ENCODE peak calls at places on chromosomes 13 and 19, in ten cellular contexts. J is NCI-H1105 treated with DMSO at 0.1 percent for 48 hours; C is tibial artery; A is left cardiac atrium; G is cardiac fibroblast; M is foreskin melanocyte; N is stimulated activated CD8-positive, alpha-beta memory T cell treated with anti-CD3 and anti-CD28 coated beads, Interleukin-4, amount 100 ng/mL, for 1 hour; U is small intestine; S is Caco-2; V is stimulated activated naive B cell treated with anti-CD40 and anti-IgM and Interleukin-4, amounts not matched to agents 10 μg/mL and 1 μg/mL and 100 μg/mL, for 72 hours. Y is an unnamed sample.

GRCh38 chr13:50731400-50731799 is 112.1 kb downstream of the DLEU7 start:
- DNase-seq in V (no peak), G (peak; percentile 80), M (no peak), J (peak; percentile 71), U (no peak), S (no peak), N (no peak), A (no peak), C (no peak), Y (no peak)

GRCh38 chr13:31001647-31002046 is 69.2 kb downstream of the TEX26 start:
- DNase-seq in C (no peak), S (no peak), U (peak; percentile 5), J (no peak), A (no peak), M (no peak), G (no peak), N (no peak), V (no peak), Y (no peak)

GRCh38 chr13:65926750-65927171 is 1303.4 kb downstream of the PCDH9 start:
- DNase-seq in A (peak; percentile 23), M (no peak), U (no peak), C (no peak), V (no peak), S (peak; percentile 38), G (peak; percentile 39), J (no peak), N (no peak), Y (no peak)

GRCh38 chr19:55537741-55538111 is 793 bp upstream of the SBK2 start:
- DNase-seq in V (no peak), A (no peak), J (no peak), U (no peak), S (no peak), G (no peak), M (no peak), N (no peak), C (no peak), Y (no peak)

GRCh38 chr13:40247845-40248244 is 418.6 kb downstream of the FOXO1 start:
- DNase-seq in G (peak; percentile 67), U (no peak), V (no peak), N (no peak), M (no peak), S (no peak), C (no peak), J (no peak), A (no peak), Y (no peak)

GRCh38 chr19:40165362-40165937 is 25.8 kb upstream of the MAP3K10 start:
- DNase-seq in U (peak; percentile 27), J (no peak), V (peak; percentile 50), C (no peak), N (peak; percentile 33), A (peak; percentile 42), S (peak; percentile 49), G (peak; percentile 42), M (peak; percentile 33), Y (no peak)

GRCh38 chr13:33797622-33798021 is 20.3 kb upstream of the RFC3 start:
- DNase-seq in A (no peak), J (no peak), M (no peak), U (no peak), S (no peak), G (peak; percentile 29), V (no peak), C (no peak), N (no peak), Y (no peak)

GRCh38 chr19:47430041-47430802 is 10.9 kb upstream of the MEIS3 start:
- DNase-seq in A (no peak), C (no peak), M (no peak), U (peak; percentile 71), G (peak; percentile 64), N (no peak), V (no peak), J (no peak), S (no peak), Y (no peak)

GRCh38 chr19:49057636-49058234 is at the start of gene CGB7:
- DNase-seq in G (peak; percentile 61), U (peak; percentile 74), M (peak; percentile 41), N (no peak), S (peak; percentile 85), C (peak; percentile 80), V (no peak), J (peak; percentile 37), A (peak; percentile 85), Y (peak; percentile 79)

GRCh38 chr19:13037161-13037560 is 41.9 kb downstream of the NFIX start:
- DNase-seq in M (peak; percentile 79), N (no peak), G (peak; percentile 84), J (no peak), A (no peak), U (no peak), C (peak; percentile 73), S (no peak), V (no peak), Y (no peak)

GRCh38 chr13:47133024-47133445 is 236.2 kb upstream of the HTR2A start:
- DNase-seq in S (no peak), V (no peak), J (no peak), G (no peak), A (no peak), U (no peak), M (no peak), N (no peak), C (no peak), Y (no peak)

GRCh38 chr13:113064534-113065405 is 40.8 kb upstream of the F7 start:
- DNase-seq in J (no peak), S (no peak), U (no peak), G (peak; percentile 81), V (no peak), A (no peak), M (no peak), C (no peak), N (no peak), Y (no peak)

GRCh38 chr13:110227864-110228643 is 78.9 kb downstream of the COL4A1 start:
- DNase-seq in S (no peak), N (no peak), C (peak; percentile 65), U (no peak), J (no peak), G (no peak), V (no peak), M (no peak), A (no peak), Y (no peak)

GRCh38 chr19:17910776-17911360 is 21.9 kb upstream of the CCDC124 start:
- DNase-seq in V (no peak), S (no peak), C (no peak), G (no peak), M (no peak), A (no peak), U (no peak), J (no peak), N (no peak), Y (no peak)

GRCh38 chr13:30690282-30691188 is 44.8 kb upstream of the ALOX5AP start:
- DNase-seq in G (peak; percentile 96), J (no peak), A (peak; percentile 66), S (peak; percentile 11), V (peak; percentile 17), C (peak; percentile 81), M (peak; percentile 44), U (peak; percentile 74), N (no peak), Y (peak; percentile 90)

GRCh38 chr19:49636230-49636932 is 3.6 kb downstream of the RRAS start:
- DNase-seq in G (no peak), J (no peak), C (no peak), M (no peak), S (no peak), A (no peak), V (no peak), U (no peak), N (no peak), Y (no peak)

GRCh38 chr13:98782654-98783053 is 30.2 kb upstream of the SLC15A1 start:
- DNase-seq in V (no peak), N (no peak), C (no peak), S (no peak), J (no peak), A (no peak), U (no peak), M (no peak), G (peak; percentile 52), Y (no peak)

GRCh38 chr13:80497439-80497838 is 156.5 kb upstream of the SPRY2 start:
- DNase-seq in A (no peak), C (no peak), J (no peak), V (no peak), N (no peak), G (no peak), S (no peak), U (no peak), M (no peak), Y (no peak)

GRCh38 chr19:42288411-42288810 is 13.5 kb upstream of the PRR19 start:
- DNase-seq in C (no peak), U (no peak), S (no peak), N (no peak), G (no peak), A (no peak), V (no peak), M (no peak), J (no peak), Y (no peak)

GRCh38 chr13:110869231-110869804 is 45.6 kb downstream of the ANKRD10 start:
- DNase-seq in V (no peak), M (no peak), C (no peak), N (no peak), A (peak; percentile 53), S (no peak), U (no peak), J (no peak), G (no peak), Y (peak; percentile 69)

GRCh38 chr19:57708641-57709354 is at the start of gene ZNF154:
- DNase-seq in J (no peak), G (peak; percentile 83), C (no peak), N (peak; percentile 13), M (peak; percentile 68), A (peak; percentile 63), S (no peak), V (peak; percentile 68), U (peak; percentile 18), Y (peak; percentile 76)

GRCh38 chr13:95239293-95239692 is 62.0 kb downstream of the ABCC4 start:
- DNase-seq in J (no peak), A (no peak), V (no peak), G (no peak), C (no peak), N (no peak), M (no peak), U (no peak), S (no peak), Y (no peak)

GRCh38 chr13:113947321-113948033 is 26.4 kb downstream of the C13orf46 start:
- DNase-seq in C (peak; percentile 86), S (peak; percentile 19), A (peak; percentile 66), G (peak; percentile 71), M (no peak), V (no peak), J (no peak), U (peak; percentile 66), N (no peak), Y (no peak)

GRCh38 chr13:40109324-40109958 is 454.0 kb downstream of the COG6 start:
- DNase-seq in N (no peak), A (no peak), M (peak; percentile 66), U (no peak), S (no peak), J (no peak), G (peak; percentile 94), V (no peak), C (no peak), Y (no peak)

GRCh38 chr13:50400035-50400726 is 384.9 kb downstream of the KCNRG start:
- DNase-seq in A (peak; percentile 39), C (no peak), N (no peak), G (peak; percentile 69), U (no peak), S (no peak), V (no peak), M (peak; percentile 29), J (no peak), Y (no peak)

GRCh38 chr13:50030315-50030714 is 15.1 kb downstream of the KCNRG start:
- DNase-seq in M (no peak), J (no peak), U (no peak), A (no peak), C (no peak), N (no peak), V (no peak), G (no peak), S (peak; percentile 29), Y (no peak)

GRCh38 chr19:5262721-5263120 is 77.9 kb downstream of the PTPRS start:
- DNase-seq in V (no peak), M (no peak), C (no peak), U (no peak), G (no peak), N (no peak), S (no peak), J (no peak), A (no peak), Y (no peak)

GRCh38 chr13:97256343-97256783 is 34.2 kb downstream of the MBNL2 start:
- DNase-seq in U (peak; percentile 78), N (no peak), C (no peak), M (no peak), V (no peak), S (peak; percentile 67), J (no peak), A (no peak), G (peak; percentile 97), Y (no peak)

Y was measured in sigmoid colon.